ENCODE peak calls at places on chromosome 11, in nine cellular contexts. C is A549, A is body of pancreas, G is AG10803, Y is Caco-2, U is fibroblast of lung, Z is neural progenitor cell, E is astrocyte of the cerebellum, P is upper lobe of left lung. W is an unnamed sample.

GRCh38 chr11:13884159-13884799 is 78.2 kb upstream of the SPON1 start:
- DNase-seq in C (no peak), A (no peak), G (no peak), Y (no peak), U (peak), Z (no peak), E (peak), P (no peak), W (peak)

GRCh38 chr11:107493117-107493516 is 35.5 kb upstream of the CWF19L2 start:
- DNase-seq in C (peak), A (no peak), G (peak), Y (no peak), U (peak), Z (no peak), E (no peak), P (no peak), W (peak)

GRCh38 chr11:123137496-123138270 is 57.4 kb downstream of the CLMP start:
- DNase-seq in C (no peak), A (peak), G (peak), Y (no peak), U (peak), Z (peak), E (peak), P (peak), W (peak)

GRCh38 chr11:111528557-111528956 is 12.0 kb upstream of the LAYN start:
- DNase-seq in C (no peak), A (no peak), G (peak), Y (no peak), U (peak), Z (no peak), E (no peak), P (no peak), W (no peak)

GRCh38 chr11:32050256-32050655 is 40.6 kb upstream of the RCN1 start:
- DNase-seq in C (no peak), A (no peak), G (no peak), Y (no peak), U (no peak), Z (no peak), E (no peak), P (no peak), W (no peak)

GRCh38 chr11:36240746-36241295 is 48.4 kb downstream of the COMMD9 start:
- DNase-seq in C (no peak), A (no peak), G (no peak), Y (no peak), U (no peak), Z (no peak), E (no peak), P (no peak), W (no peak)

GRCh38 chr11:9613830-9614762 is 40.6 kb downstream of the WEE1 start:
- DNase-seq in C (peak), A (peak), G (peak), Y (peak), U (peak), Z (peak), E (peak), P (peak), W (peak)

GRCh38 chr11:58805065-58805464 is 39.4 kb downstream of the GLYATL2 start:
- DNase-seq in C (no peak), A (no peak), G (peak), Y (no peak), U (peak), Z (no peak), E (no peak), P (no peak), W (no peak)

GRCh38 chr11:74185695-74186094 is 14.6 kb downstream of the PPME1 start:
- DNase-seq in C (no peak), A (no peak), G (no peak), Y (no peak), U (peak), Z (no peak), E (no peak), P (no peak), W (peak)

GRCh38 chr11:75541301-75541929 is 15.7 kb upstream of the GDPD5 start:
- DNase-seq in C (no peak), A (no peak), G (no peak), Y (no peak), U (no peak), Z (no peak), E (no peak), P (no peak), W (no peak)

GRCh38 chr11:119982517-119983239 is 155.2 kb downstream of the TRIM29 start:
- DNase-seq in C (no peak), A (no peak), G (no peak), Y (peak), U (peak), Z (no peak), E (no peak), P (no peak), W (no peak)

GRCh38 chr11:70420008-70420464 is 21.7 kb downstream of the CTTN start:
- DNase-seq in C (no peak), A (no peak), G (no peak), Y (no peak), U (peak), Z (no peak), E (peak), P (no peak), W (peak)

GRCh38 chr11:77503006-77503405 is 29.1 kb upstream of the PAK1 start:
- DNase-seq in C (no peak), A (no peak), G (peak), Y (no peak), U (peak), Z (no peak), E (no peak), P (no peak), W (no peak)

GRCh38 chr11:62575156-62575555 is 1.5 kb upstream of the EEF1G start:
- DNase-seq in C (no peak), A (peak), G (no peak), Y (no peak), U (no peak), Z (no peak), E (no peak), P (no peak), W (no peak)

GRCh38 chr11:71543866-71544265 is 4.4 kb upstream of the KRTAP5-9 start:
- DNase-seq in C (no peak), A (no peak), G (no peak), Y (no peak), U (no peak), Z (no peak), E (no peak), P (no peak), W (no peak)

GRCh38 chr11:73184953-73185671 is 33.0 kb upstream of the P2RY2 start:
- DNase-seq in C (peak), A (peak), G (peak), Y (peak), U (peak), Z (peak), E (peak), P (peak), W (peak)

GRCh38 chr11:19714387-19715363 is 2.0 kb downstream of the NAV2 start:
- DNase-seq in C (peak), A (peak), G (peak), Y (no peak), U (peak), Z (peak), E (no peak), P (no peak), W (peak)

GRCh38 chr11:92380882-92381281 is 156.3 kb downstream of the FAT3 start:
- DNase-seq in C (no peak), A (no peak), G (peak), Y (no peak), U (peak), Z (no peak), E (peak), P (no peak), W (peak)

GRCh38 chr11:130839950-130840666 is 76.2 kb downstream of the SNX19 start:
- DNase-seq in C (no peak), A (no peak), G (peak), Y (no peak), U (no peak), Z (no peak), E (peak), P (no peak), W (peak)

GRCh38 chr11:8318536-8318935 is 54.9 kb upstream of the LMO1 start:
- DNase-seq in C (no peak), A (peak), G (no peak), Y (no peak), U (no peak), Z (peak), E (no peak), P (no peak), W (no peak)

GRCh38 chr11:131460931-131461330 is 90.5 kb downstream of the NTM start:
- DNase-seq in C (no peak), A (no peak), G (no peak), Y (no peak), U (no peak), Z (no peak), E (no peak), P (no peak), W (no peak)

GRCh38 chr11:67090717-67091116 is 28.3 kb upstream of the KDM2A start:
- DNase-seq in C (no peak), A (no peak), G (no peak), Y (no peak), U (no peak), Z (no peak), E (no peak), P (no peak), W (no peak)

GRCh38 chr11:67099841-67100324 is 19.2 kb upstream of the KDM2A start:
- DNase-seq in C (no peak), A (no peak), G (no peak), Y (no peak), U (no peak), Z (no peak), E (no peak), P (no peak), W (no peak)

GRCh38 chr11:67098799-67099198 is 20.3 kb upstream of the KDM2A start:
- DNase-seq in C (no peak), A (no peak), G (no peak), Y (no peak), U (no peak), Z (no peak), E (no peak), P (no peak), W (no peak)

GRCh38 chr11:67095214-67095507 is 23.9 kb upstream of the KDM2A start:
- DNase-seq in C (no peak), A (no peak), G (no peak), Y (no peak), U (no peak), Z (no peak), E (no peak), P (no peak), W (no peak)
- TF ChIP-seq CTCF in C (no peak), A (no peak), G (no peak), Y (no peak), U (no peak), Z (no peak), E (no peak), P (no peak), W (no peak)

DNA sequence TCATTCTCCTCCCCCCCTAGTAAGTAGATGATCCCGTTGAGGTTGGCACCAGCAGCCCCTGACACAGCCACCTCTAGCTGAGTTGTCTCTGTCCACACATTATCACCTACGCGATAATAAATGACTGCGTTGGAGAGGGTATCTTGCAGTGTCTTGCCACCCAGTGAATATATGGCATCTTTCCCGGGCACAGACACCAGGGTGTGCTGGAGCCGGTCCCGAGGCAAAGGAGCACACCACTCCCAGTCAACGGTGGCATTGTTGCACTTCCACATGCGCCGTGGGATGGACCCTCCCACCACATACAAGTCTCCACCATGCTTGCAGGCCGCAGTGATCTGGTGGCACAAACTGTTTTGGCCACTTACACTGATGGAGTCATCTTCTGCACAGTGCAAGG is 5.4 kb downstream of the KBTBD4 start:
- DNase-seq in C (no peak), A (no peak), G (no peak), Y (no peak), U (no peak), Z (no peak), E (no peak), P (no peak), W (no peak)
- H3K4me3 ChIP-seq in C (no peak), A (no peak), G (no peak), Y (no peak), U (no peak), Z (no peak), E (no peak), P (no peak), W (no peak)

DNA sequence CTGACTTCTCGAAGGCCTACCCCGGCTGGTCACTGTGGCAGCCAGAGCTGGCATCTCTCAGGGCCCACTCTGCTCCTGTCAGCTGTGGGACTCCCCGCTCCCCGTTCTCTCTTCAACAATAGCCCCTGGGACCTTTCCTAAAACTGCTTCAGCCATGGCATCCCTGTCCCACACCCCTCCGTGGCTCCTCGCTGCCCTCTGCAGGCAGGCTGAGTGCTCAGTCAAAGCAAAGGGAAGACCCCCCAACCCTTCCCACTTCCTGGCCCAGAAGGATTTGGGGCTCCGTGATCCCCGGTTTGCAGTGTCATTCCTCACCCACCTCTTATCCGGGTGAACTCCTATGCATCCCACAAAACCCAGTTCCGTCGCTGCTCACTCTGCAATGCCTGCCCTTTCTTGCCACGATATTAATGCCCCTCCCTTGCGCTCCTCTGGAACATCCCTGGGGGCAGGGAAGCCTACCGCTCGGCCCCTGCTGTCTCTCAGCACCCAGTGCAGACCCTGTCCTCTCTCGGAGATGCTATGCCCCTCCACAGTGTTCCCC is 1.6 kb upstream of the TH start:
- DNase-seq in C (no peak), A (no peak), G (no peak), Y (no peak), U (no peak), Z (peak), E (no peak), P (no peak), W (no peak)
- TF ChIP-seq CTCF in C (peak), A (no peak), G (peak), Y (peak), U (peak), Z (peak), E (peak), P (no peak), W (peak)

GRCh38 chr11:47376183-47376542 is 2.2 kb downstream of the SPI1 start:
- DNase-seq in C (no peak), A (no peak), G (no peak), Y (no peak), U (no peak), Z (no peak), E (no peak), P (no peak), W (no peak)

GRCh38 chr11:47375020-47375419 is 3.3 kb downstream of the SPI1 start:
- DNase-seq in C (no peak), A (no peak), G (no peak), Y (no peak), U (no peak), Z (no peak), E (no peak), P (no peak), W (no peak)

GRCh38 chr11:47373876-47374820 is 4.2 kb downstream of the SPI1 start:
- DNase-seq in C (peak), A (peak), G (peak), Y (peak), U (peak), Z (peak), E (peak), P (peak), W (peak)

GRCh38 chr11:47376543-47377371 is 1.6 kb downstream of the SPI1 start:
- DNase-seq in C (no peak), A (no peak), G (no peak), Y (no peak), U (no peak), Z (no peak), E (no peak), P (peak), W (no peak)

DNA sequence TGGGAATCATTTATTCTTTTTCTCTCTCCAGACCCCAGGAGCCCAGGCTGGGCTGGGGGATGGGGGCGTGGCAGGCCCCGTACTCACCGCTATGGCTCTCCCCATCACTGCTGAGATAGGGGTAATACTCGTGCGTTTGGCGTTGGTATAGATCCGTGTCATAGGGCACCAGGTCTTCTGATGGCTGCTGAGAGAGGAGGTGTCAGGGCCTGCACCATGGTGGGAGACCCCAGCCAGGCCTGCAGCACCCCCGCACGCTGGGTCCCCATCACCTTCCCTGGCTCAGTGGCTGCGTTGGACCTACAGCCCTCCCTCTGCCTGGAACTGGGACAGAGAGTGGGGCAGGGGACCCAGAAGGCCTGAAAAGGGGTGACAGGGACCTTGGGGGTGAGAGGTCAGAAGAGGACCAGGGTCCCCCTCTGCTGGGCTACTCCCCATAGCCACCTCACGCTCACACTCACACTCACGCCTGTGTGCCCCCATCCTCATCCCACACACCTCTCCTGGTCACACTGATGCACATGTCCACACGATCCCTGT is 2.7 kb downstream of the SPI1 start:
- DNase-seq in C (no peak), A (no peak), G (no peak), Y (no peak), U (no peak), Z (no peak), E (no peak), P (no peak), W (no peak)
- H3K4me3 ChIP-seq in C (no peak), A (no peak), G (no peak), Y (no peak), U (no peak), Z (no peak), E (no peak), P (peak), W (no peak)

DNA sequence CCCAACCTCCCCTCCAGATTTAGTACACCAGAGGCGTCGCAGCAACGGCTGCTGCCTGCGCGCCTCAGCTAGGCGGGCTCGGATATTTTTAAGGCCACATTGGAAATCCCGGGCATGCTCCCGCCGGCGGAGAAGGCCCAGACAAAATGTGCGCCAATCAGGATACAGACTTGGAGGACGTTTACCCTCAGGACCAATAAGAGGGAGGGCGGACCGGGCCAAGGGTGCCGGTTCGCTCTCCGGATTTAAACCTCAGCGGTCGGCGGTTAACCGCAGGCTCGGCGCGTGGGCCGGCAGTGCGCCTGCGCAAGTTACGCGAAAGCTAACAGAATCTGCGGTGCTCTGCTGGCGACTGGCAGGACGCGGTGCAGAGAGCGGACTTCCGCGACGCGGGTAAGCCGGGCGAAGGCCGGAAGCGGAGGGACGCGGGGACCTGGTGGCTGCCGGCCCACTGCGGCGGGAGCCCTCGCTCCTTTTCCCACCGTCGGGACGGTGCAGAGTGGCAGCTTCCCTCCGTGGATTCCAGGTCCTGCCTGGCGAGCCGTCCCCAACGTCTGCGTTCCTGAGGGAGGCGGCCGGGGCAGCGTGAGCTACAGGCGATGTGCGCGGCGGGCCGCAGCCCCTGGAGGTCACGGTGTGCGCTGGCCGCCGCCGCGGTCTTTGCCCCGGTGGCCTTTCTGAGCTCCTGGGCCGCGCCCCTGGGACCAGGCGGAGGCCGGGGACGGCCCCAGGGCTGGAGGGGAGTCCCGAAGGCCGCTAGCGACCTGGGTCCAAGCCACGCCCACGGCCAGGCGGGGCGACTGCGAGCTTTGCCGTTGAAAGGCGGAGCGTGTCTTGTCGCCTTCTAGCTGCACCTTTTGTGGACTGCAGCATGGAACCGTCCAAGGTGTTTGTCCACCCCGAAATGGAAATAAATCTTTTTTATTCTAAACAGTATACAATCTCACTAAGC is at the start of gene HYLS1:
- DNase-seq in C (peak), A (peak), G (peak), Y (peak), U (peak), Z (peak), E (peak), P (peak), W (peak)
- TF ChIP-seq CTCF in C (no peak), A (peak), G (peak), Y (no peak), U (peak), Z (peak), E (peak), P (peak), W (peak)

W was measured in astrocyte of the spinal cord.